ENCODE peak calls at places on chromosomes 6 and 20, in four cellular contexts. K, F, T and O are unnamed samples.

GRCh38 chr6:25623065-25623464 is 28.9 kb upstream of the SCGN start:
- DNase-seq in K (no peak), F (no peak), T (no peak), O (no peak)

GRCh38 chr6:22010102-22010501 is 286.7 kb downstream of the PRL start:
- DNase-seq in K (no peak), F (no peak), T (no peak), O (no peak)

GRCh38 chr6:112049051-112049799 is 4.7 kb upstream of the CCN6 start:
- DNase-seq in K (no peak), F (no peak), T (no peak), O (no peak)

GRCh38 chr6:121828567-121828966 is 393.1 kb downstream of the GJA1 start:
- DNase-seq in K (no peak), F (no peak), T (no peak), O (no peak)

GRCh38 chr6:131372535-131372934 is 200.5 kb upstream of the ARG1 start:
- DNase-seq in K (no peak), F (no peak), T (peak; percentile 36), O (no peak)

GRCh38 chr6:80003841-80004198 is 629 bp upstream of the TTK start:
- DNase-seq in K (peak; percentile 59), F (no peak), T (no peak), O (no peak)

GRCh38 chr20:60934724-60935123 is 317.3 kb upstream of the CDH4 start:
- DNase-seq in K (no peak), F (no peak), T (no peak), O (no peak)

GRCh38 chr6:112877134-112878100 is 530.3 kb downstream of the RFPL4B start:
- DNase-seq in K (no peak), F (peak; percentile 85), T (peak; percentile 92), O (no peak)

GRCh38 chr20:63639093-63639860 is 12.4 kb upstream of the GMEB2 start:
- DNase-seq in K (peak; percentile 80), F (no peak), T (no peak), O (no peak)